ENCODE peak calls at places on chromosomes 13 and 19, in eight cellular contexts. H is uterus; N is effector memory CD4-positive, alpha-beta T cell; W is substantia nigra; L is fibroblast of lung; C is PC-3; S is adrenal gland; K is caudate nucleus. U is an unnamed sample.

GRCh38 chr19:40596608-40597328 is 4.4 kb upstream of the LTBP4 start:
- DNase-seq in H (peak), N (no peak), W (peak), L (peak), C (peak), S (peak), K (no peak), U (no peak)

GRCh38 chr13:94656766-94657165 is 55.1 kb downstream of the GPR180 start:
- DNase-seq in H (no peak), N (no peak), W (no peak), L (peak), C (peak), S (no peak), K (no peak), U (no peak)

GRCh38 chr19:33443638-33444195 is 70.2 kb downstream of the CEBPG start:
- DNase-seq in H (no peak), N (no peak), W (no peak), L (no peak), C (no peak), S (peak), K (no peak), U (no peak)

GRCh38 chr19:11684987-11685675 is 53.6 kb downstream of the ZNF823 start:
- DNase-seq in H (no peak), N (no peak), W (no peak), L (no peak), C (no peak), S (no peak), K (no peak), U (no peak)

GRCh38 chr13:27341616-27342015 is 71.0 kb downstream of the RASL11A start:
- DNase-seq in H (peak), N (no peak), W (no peak), L (no peak), C (no peak), S (peak), K (no peak), U (no peak)

GRCh38 chr19:46385636-46386035 is 27.7 kb downstream of the CCDC8 start:
- DNase-seq in H (no peak), N (no peak), W (no peak), L (no peak), C (no peak), S (no peak), K (no peak), U (no peak)

GRCh38 chr13:93284056-93284455 is 57.4 kb downstream of the GPC6 start:
- DNase-seq in H (no peak), N (no peak), W (no peak), L (no peak), C (no peak), S (no peak), K (no peak), U (no peak)

GRCh38 chr19:1134431-1134830 is 30.6 kb downstream of the GPX4 start:
- DNase-seq in H (no peak), N (no peak), W (no peak), L (no peak), C (no peak), S (peak), K (no peak), U (no peak)

GRCh38 chr13:51373451-51373850 is 34.0 kb downstream of the SERPINE3 start:
- DNase-seq in H (no peak), N (no peak), W (no peak), L (no peak), C (no peak), S (no peak), K (no peak), U (no peak)

GRCh38 chr19:3586124-3586626 is 897 bp downstream of the GIPC3 start:
- DNase-seq in H (no peak), N (no peak), W (no peak), L (no peak), C (no peak), S (no peak), K (no peak), U (peak)

GRCh38 chr13:46753137-46753536 is 43.8 kb downstream of the ESD start:
- DNase-seq in H (no peak), N (no peak), W (no peak), L (no peak), C (peak), S (no peak), K (no peak), U (no peak)

GRCh38 chr19:45305421-45305820 is 17.3 kb downstream of the CKM start:
- DNase-seq in H (no peak), N (no peak), W (no peak), L (peak), C (no peak), S (no peak), K (no peak), U (no peak)

GRCh38 chr19:48085904-48086864 is 24.4 kb downstream of the PLA2G4C start:
- DNase-seq in H (no peak), N (no peak), W (no peak), L (no peak), C (no peak), S (no peak), K (no peak), U (no peak)

GRCh38 chr19:34236035-34236793 is 18.1 kb upstream of the GARRE1 start:
- DNase-seq in H (no peak), N (no peak), W (no peak), L (peak), C (no peak), S (no peak), K (no peak), U (no peak)

GRCh38 chr19:35760711-35761349 is 2.9 kb downstream of the PROSER3 start:
- DNase-seq in H (no peak), N (no peak), W (no peak), L (no peak), C (peak), S (no peak), K (no peak), U (no peak)

GRCh38 chr13:94731028-94731427 is 18.7 kb upstream of the SOX21 start:
- DNase-seq in H (no peak), N (no peak), W (no peak), L (no peak), C (no peak), S (no peak), K (no peak), U (no peak)

GRCh38 chr13:114100446-114101320 is 31.7 kb downstream of the RASA3 start:
- DNase-seq in H (peak), N (no peak), W (no peak), L (peak), C (no peak), S (peak), K (no peak), U (no peak)

GRCh38 chr13:50529154-50529882 is 314.2 kb downstream of the DLEU7 start:
- DNase-seq in H (peak), N (no peak), W (peak), L (peak), C (peak), S (peak), K (peak), U (no peak)

GRCh38 chr19:48554385-48555091 is 2.6 kb downstream of the SULT2B1 start:
- DNase-seq in H (no peak), N (no peak), W (no peak), L (no peak), C (peak), S (no peak), K (no peak), U (no peak)

GRCh38 chr19:9939301-9939913 is 3.1 kb upstream of the OLFM2 start:
- DNase-seq in H (no peak), N (no peak), W (no peak), L (peak), C (peak), S (no peak), K (no peak), U (no peak)

GRCh38 chr19:49390978-49391304 is 2.9 kb downstream of the KASH5 start:
- DNase-seq in H (no peak), N (no peak), W (no peak), L (no peak), C (no peak), S (no peak), K (no peak), U (no peak)

GRCh38 chr13:44972956-44973581 is 16.2 kb downstream of the NUFIP1 start:
- DNase-seq in H (no peak), N (no peak), W (no peak), L (peak), C (peak), S (no peak), K (no peak), U (peak)

GRCh38 chr19:1513492-1514294 is 874 bp upstream of the ADAMTSL5 start:
- DNase-seq in H (peak), N (peak), W (no peak), L (peak), C (peak), S (no peak), K (no peak), U (peak)

GRCh38 chr13:44694842-44695241 is 118.7 kb upstream of the TSC22D1 start:
- DNase-seq in H (no peak), N (no peak), W (no peak), L (no peak), C (no peak), S (no peak), K (no peak), U (no peak)

GRCh38 chr19:55832676-55833075 is 877 bp upstream of the NLRP11 start:
- DNase-seq in H (no peak), N (no peak), W (no peak), L (no peak), C (no peak), S (no peak), K (no peak), U (no peak)

GRCh38 chr19:27971071-27971470 is 1241.9 kb downstream of the UQCRFS1 start:
- DNase-seq in H (no peak), N (no peak), W (no peak), L (peak), C (peak), S (no peak), K (no peak), U (no peak)

GRCh38 chr13:49806126-49806536 is 13.6 kb upstream of the KPNA3 start:
- DNase-seq in H (no peak), N (no peak), W (no peak), L (no peak), C (peak), S (peak), K (no peak), U (no peak)

GRCh38 chr13:22423261-22423660 is 752.4 kb downstream of the FGF9 start:
- DNase-seq in H (no peak), N (no peak), W (no peak), L (no peak), C (no peak), S (no peak), K (no peak), U (no peak)

GRCh38 chr19:35013047-35013819 is 13.1 kb downstream of the GRAMD1A start:
- DNase-seq in H (peak), N (peak), W (peak), L (peak), C (peak), S (peak), K (no peak), U (peak)

GRCh38 chr13:88627071-88627470 is 955.9 kb downstream of the SLITRK5 start:
- DNase-seq in H (no peak), N (no peak), W (no peak), L (no peak), C (no peak), S (no peak), K (no peak), U (no peak)

GRCh38 chr13:25143693-25144092 is 28.4 kb downstream of the AMER2 start:
- DNase-seq in H (no peak), N (no peak), W (no peak), L (no peak), C (no peak), S (no peak), K (no peak), U (no peak)

GRCh38 chr13:32323912-32324311 is 8.6 kb downstream of the BRCA2 start:
- DNase-seq in H (no peak), N (no peak), W (no peak), L (peak), C (peak), S (no peak), K (no peak), U (no peak)

GRCh38 chr13:76672422-76672821 is 213.8 kb downstream of the KCTD12 start:
- DNase-seq in H (no peak), N (no peak), W (no peak), L (peak), C (peak), S (peak), K (no peak), U (no peak)

GRCh38 chr13:36904219-36904618 is 15.8 kb downstream of the SMAD9 start:
- DNase-seq in H (no peak), N (no peak), W (no peak), L (no peak), C (no peak), S (no peak), K (no peak), U (no peak)

GRCh38 chr13:48750588-48751383 is 97.1 kb downstream of the CYSLTR2 start:
- DNase-seq in H (peak), N (no peak), W (no peak), L (peak), C (no peak), S (peak), K (no peak), U (no peak)

GRCh38 chr13:48602296-48603040 is 51.3 kb upstream of the CYSLTR2 start:
- DNase-seq in H (no peak), N (no peak), W (no peak), L (no peak), C (no peak), S (no peak), K (no peak), U (no peak)

GRCh38 chr13:48070942-48071341 is 24.0 kb downstream of the MED4 start:
- DNase-seq in H (no peak), N (no peak), W (no peak), L (no peak), C (no peak), S (no peak), K (no peak), U (no peak)

GRCh38 chr13:29733069-29733700 is 117.2 kb downstream of the UBL3 start:
- DNase-seq in H (no peak), N (no peak), W (no peak), L (no peak), C (no peak), S (no peak), K (no peak), U (no peak)

DNA sequence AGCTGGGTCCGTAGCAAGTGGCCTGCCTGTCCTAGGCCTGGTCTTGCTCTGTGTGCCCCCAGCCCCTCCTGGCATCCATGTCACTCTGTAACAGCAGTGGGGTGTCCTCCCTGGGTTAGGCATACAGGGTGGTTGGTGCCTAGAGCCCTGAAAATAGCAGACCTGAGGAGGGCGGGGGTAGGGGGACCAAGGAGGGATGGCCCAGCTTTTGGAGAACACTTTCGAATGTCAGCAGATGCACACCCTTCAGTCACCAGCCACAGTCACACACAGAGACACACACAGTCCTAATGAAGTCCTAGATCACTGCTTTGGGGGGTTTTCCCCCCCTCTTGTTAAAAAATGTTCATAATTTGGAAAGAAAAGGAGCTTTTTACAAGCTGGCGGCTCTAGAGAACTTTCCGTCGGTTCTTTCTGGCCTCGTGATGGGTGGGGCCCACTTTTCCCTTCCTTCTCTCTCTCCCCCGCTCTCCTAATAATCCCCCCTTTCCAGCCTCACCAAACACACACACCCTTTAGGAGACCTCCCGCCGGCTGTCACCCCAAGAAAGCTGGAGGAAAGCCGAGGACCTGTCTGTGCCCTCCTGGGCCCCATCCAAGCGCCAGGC is 47.9 kb downstream of the LYL1 start:
- DNase-seq in H (peak), N (no peak), W (no peak), L (no peak), C (no peak), S (no peak), K (no peak), U (no peak)
- H3K27ac ChIP-seq in H (peak), N (no peak), W (peak), L (peak), C (peak), S (peak), K (peak), U (no peak)

GRCh38 chr13:98860491-98860890 is 108.0 kb upstream of the SLC15A1 start:
- DNase-seq in H (no peak), N (no peak), W (no peak), L (no peak), C (no peak), S (no peak), K (no peak), U (no peak)
- H3K27ac ChIP-seq in H (no peak), N (no peak), W (no peak), L (no peak), C (no peak), S (no peak), K (no peak), U (no peak)

GRCh38 chr13:34462843-34463242 is 479.2 kb upstream of the NBEA start:
- DNase-seq in H (no peak), N (no peak), W (no peak), L (peak), C (peak), S (no peak), K (no peak), U (no peak)
- H3K27ac ChIP-seq in H (no peak), N (no peak), W (no peak), L (no peak), C (peak), S (no peak), K (no peak), U (no peak)

GRCh38 chr13:74765955-74766354 is 631.8 kb upstream of the KLF12 start:
- DNase-seq in H (no peak), N (no peak), W (no peak), L (no peak), C (no peak), S (no peak), K (no peak), U (no peak)

GRCh38 chr13:74758188-74758587 is 624.0 kb upstream of the KLF12 start:
- DNase-seq in H (no peak), N (no peak), W (no peak), L (no peak), C (no peak), S (no peak), K (no peak), U (no peak)

GRCh38 chr13:74767031-74767430 is 632.8 kb upstream of the KLF12 start:
- DNase-seq in H (no peak), N (no peak), W (no peak), L (peak), C (peak), S (no peak), K (no peak), U (no peak)

GRCh38 chr13:74761794-74762193 is 627.6 kb upstream of the KLF12 start:
- DNase-seq in H (no peak), N (no peak), W (no peak), L (peak), C (no peak), S (no peak), K (no peak), U (no peak)
- H3K27ac ChIP-seq in H (no peak), N (no peak), W (no peak), L (no peak), C (no peak), S (no peak), K (no peak), U (no peak)

GRCh38 chr13:110176431-110176830 is 130.5 kb downstream of the COL4A1 start:
- DNase-seq in H (no peak), N (no peak), W (no peak), L (no peak), C (no peak), S (no peak), K (no peak), U (no peak)

GRCh38 chr13:110170020-110170790 is 136.8 kb downstream of the COL4A1 start:
- DNase-seq in H (no peak), N (no peak), W (no peak), L (no peak), C (no peak), S (no peak), K (no peak), U (no peak)

GRCh38 chr13:110168999-110169933 is 137.7 kb downstream of the COL4A1 start:
- DNase-seq in H (no peak), N (no peak), W (no peak), L (no peak), C (no peak), S (no peak), K (no peak), U (no peak)

GRCh38 chr13:110177790-110178189 is 129.2 kb downstream of the COL4A1 start:
- DNase-seq in H (no peak), N (no peak), W (no peak), L (no peak), C (no peak), S (no peak), K (no peak), U (no peak)

DNA sequence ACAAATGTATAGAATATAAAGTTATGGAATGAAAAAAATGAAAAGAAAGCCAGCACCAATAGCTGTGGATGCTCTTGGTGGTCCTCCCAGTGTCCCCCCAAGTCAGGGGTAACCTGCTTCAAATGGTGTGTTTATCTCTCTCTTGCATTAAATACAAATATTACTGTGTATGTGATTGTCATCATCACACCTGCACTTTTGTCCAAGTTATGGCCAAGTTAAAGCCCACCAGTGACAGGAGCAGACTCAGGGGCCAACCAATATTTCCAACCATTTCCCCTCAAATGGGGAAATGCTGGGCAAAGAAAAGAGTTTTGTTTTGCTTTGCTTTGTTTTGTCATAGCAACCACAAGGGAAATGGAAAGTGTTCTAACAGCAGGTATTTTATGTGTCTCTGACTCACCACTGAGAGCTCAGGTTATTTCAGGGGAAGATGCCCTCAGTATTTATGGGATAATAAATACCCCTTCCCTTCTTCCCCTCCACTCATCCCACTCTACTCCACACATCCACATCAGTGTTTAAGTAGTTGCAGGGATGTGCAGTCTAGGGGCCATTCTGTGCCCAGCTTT is 133.6 kb downstream of the COL4A1 start:
- DNase-seq in H (no peak), N (no peak), W (no peak), L (no peak), C (peak), S (no peak), K (no peak), U (no peak)
- H3K27ac ChIP-seq in H (no peak), N (no peak), W (no peak), L (no peak), C (peak), S (no peak), K (no peak), U (no peak)

GRCh38 chr13:113066746-113067145 is 38.8 kb upstream of the F7 start:
- DNase-seq in H (no peak), N (no peak), W (no peak), L (no peak), C (no peak), S (no peak), K (no peak), U (no peak)

GRCh38 chr13:113072370-113072769 is 33.2 kb upstream of the F7 start:
- DNase-seq in H (no peak), N (no peak), W (no peak), L (no peak), C (no peak), S (no peak), K (no peak), U (no peak)

GRCh38 chr13:113070855-113071254 is 34.7 kb upstream of the F7 start:
- DNase-seq in H (no peak), N (no peak), W (no peak), L (no peak), C (no peak), S (no peak), K (no peak), U (no peak)

GRCh38 chr13:113073942-113074341 is 31.6 kb upstream of the F7 start:
- DNase-seq in H (no peak), N (no peak), W (peak), L (no peak), C (no peak), S (no peak), K (no peak), U (no peak)

GRCh38 chr13:113069861-113070805 is 35.5 kb upstream of the F7 start:
- DNase-seq in H (no peak), N (no peak), W (peak), L (no peak), C (no peak), S (no peak), K (no peak), U (no peak)
- H3K27ac ChIP-seq in H (no peak), N (no peak), W (peak), L (no peak), C (no peak), S (no peak), K (no peak), U (no peak)

U was measured in naive thymus-derived CD4-positive, alpha-beta T cell.